ENCODE peak calls at places on chromosomes 2 and 18, in eight cellular contexts. J, L, M, G, P, V, D and R are unnamed samples.

GRCh38 chr18:48228841-48229240 is 180.3 kb downstream of the ZBTB7C start:
- DNase-seq in J (no peak), L (no peak), M (no peak), G (no peak), P (no peak), V (no peak), D (no peak), R (no peak)

GRCh38 chr2:231627384-231628156 is 34.9 kb downstream of the TEX44 start:
- DNase-seq in J (no peak), L (no peak), M (no peak), G (no peak), P (peak; percentile 51), V (no peak), D (peak; percentile 79), R (no peak)

GRCh38 chr2:39604875-39605274 is 60.8 kb upstream of the TMEM178A start:
- DNase-seq in J (no peak), L (no peak), M (no peak), G (no peak), P (no peak), V (no peak), D (no peak), R (no peak)

GRCh38 chr2:35428548-35428947 is 927.0 kb upstream of the CRIM1 start:
- DNase-seq in J (peak; percentile 20), L (no peak), M (no peak), G (no peak), P (peak; percentile 18), V (peak; percentile 30), D (peak; percentile 3), R (no peak)

GRCh38 chr2:241673189-241673663 is 13.4 kb downstream of the DTYMK start:
- DNase-seq in J (peak; percentile 17), L (no peak), M (no peak), G (no peak), P (no peak), V (no peak), D (no peak), R (no peak)

GRCh38 chr2:181656450-181657261 is at the start of gene CERKL:
- DNase-seq in J (peak; percentile 32), L (peak; percentile 22), M (no peak), G (no peak), P (peak; percentile 29), V (peak; percentile 53), D (peak; percentile 5), R (peak; percentile 41)

GRCh38 chr2:49935456-49935855 is 781.1 kb upstream of the FSHR start:
- DNase-seq in J (no peak), L (no peak), M (no peak), G (no peak), P (no peak), V (no peak), D (no peak), R (no peak)

GRCh38 chr18:58148954-58149471 is 105.0 kb downstream of the NEDD4L start:
- DNase-seq in J (no peak), L (no peak), M (no peak), G (no peak), P (no peak), V (no peak), D (no peak), R (no peak)

GRCh38 chr2:191204443-191204842 is 40.8 kb upstream of the MYO1B start:
- DNase-seq in J (no peak), L (no peak), M (no peak), G (no peak), P (no peak), V (no peak), D (no peak), R (no peak)

GRCh38 chr2:102449370-102449974 is 23.6 kb upstream of the SLC9A4 start:
- DNase-seq in J (peak; percentile 78), L (no peak), M (no peak), G (peak; percentile 83), P (peak; percentile 69), V (no peak), D (peak; percentile 55), R (peak; percentile 76)

GRCh38 chr18:73979742-73980141 is 167.9 kb downstream of the FBXO15 start:
- DNase-seq in J (no peak), L (peak; percentile 56), M (no peak), G (peak; percentile 68), P (peak; percentile 36), V (no peak), D (peak; percentile 13), R (no peak)

GRCh38 chr18:2908166-2908945 is 61.5 kb downstream of the EMILIN2 start:
- DNase-seq in J (no peak), L (no peak), M (no peak), G (no peak), P (no peak), V (no peak), D (no peak), R (no peak)